ENCODE peak calls at places on chromosomes 16 and 17, in four cellular contexts. V, B, M and P are unnamed samples.

GRCh38 chr17:41678907-41679739 is 9.6 kb upstream of the EIF1 start:
- DNase-seq in V (no peak), B (no peak), M (peak), P (peak)

GRCh38 chr17:65218261-65218660 is 81.1 kb downstream of the RGS9 start:
- DNase-seq in V (no peak), B (no peak), M (no peak), P (no peak)

GRCh38 chr17:52027620-52028019 is 130.9 kb downstream of the CA10 start:
- DNase-seq in V (no peak), B (no peak), M (no peak), P (no peak)

GRCh38 chr16:59611556-59611955 is 877.4 kb upstream of the GOT2 start:
- DNase-seq in V (no peak), B (no peak), M (no peak), P (no peak)

GRCh38 chr17:82859431-82860403 is 19.9 kb upstream of the ZNF750 start:
- DNase-seq in V (no peak), B (no peak), M (peak), P (peak)

GRCh38 chr16:6897910-6898475 is 434.7 kb upstream of the RBFOX1 start:
- DNase-seq in V (no peak), B (no peak), M (no peak), P (no peak)

GRCh38 chr16:66360624-66361324 is 5.7 kb upstream of the CDH5 start:
- DNase-seq in V (no peak), B (no peak), M (peak), P (no peak)

GRCh38 chr17:78745407-78746088 is 36.5 kb downstream of the CYTH1 start:
- DNase-seq in V (no peak), B (no peak), M (peak), P (peak)

GRCh38 chr16:12470311-12471229 is 333.1 kb downstream of the CPPED1 start:
- DNase-seq in V (no peak), B (no peak), M (no peak), P (no peak)

GRCh38 chr16:12664334-12664733 is 139.4 kb downstream of the CPPED1 start:
- DNase-seq in V (no peak), B (no peak), M (no peak), P (no peak)

GRCh38 chr17:63601439-63602371 is 1.0 kb downstream of the TACO1 start:
- DNase-seq in V (no peak), B (no peak), M (no peak), P (no peak)

GRCh38 chr16:27365142-27366089 is 36.6 kb upstream of the IL21R start:
- DNase-seq in V (no peak), B (no peak), M (no peak), P (no peak)

GRCh38 chr16:46859719-46860152 is 24.4 kb upstream of the GPT2 start:
- DNase-seq in V (no peak), B (peak), M (no peak), P (no peak)

GRCh38 chr16:55567382-55567781 is 898 bp downstream of the CAPNS2 start:
- DNase-seq in V (no peak), B (no peak), M (no peak), P (no peak)

GRCh38 chr17:38557836-38558750 is 47.7 kb downstream of the SRCIN1 start:
- DNase-seq in V (peak), B (peak), M (peak), P (peak)

GRCh38 chr16:55280622-55281021 is 43.4 kb upstream of the IRX6 start:
- DNase-seq in V (no peak), B (no peak), M (no peak), P (no peak)

GRCh38 chr17:15651583-15652110 is 32.1 kb upstream of the FBXW10B start:
- DNase-seq in V (peak), B (peak), M (peak), P (peak)

GRCh38 chr17:72063262-72063661 is 57.6 kb upstream of the SOX9 start:
- DNase-seq in V (no peak), B (no peak), M (no peak), P (no peak)

GRCh38 chr16:11884035-11884434 is 31.7 kb downstream of the GSPT1 start:
- DNase-seq in V (no peak), B (no peak), M (no peak), P (no peak)

GRCh38 chr16:71442041-71442440 is at the start of gene TLE7:
- DNase-seq in V (no peak), B (no peak), M (no peak), P (no peak)

GRCh38 chr17:48241131-48241591 is 133.6 kb downstream of the SNX11 start:
- DNase-seq in V (no peak), B (no peak), M (no peak), P (peak)

GRCh38 chr17:6084226-6085161 is 14.3 kb downstream of the WSCD1 start:
- DNase-seq in V (no peak), B (no peak), M (no peak), P (no peak)

GRCh38 chr17:66175892-66176291 is 16.0 kb downstream of the CEP112 start:
- DNase-seq in V (no peak), B (no peak), M (no peak), P (no peak)

GRCh38 chr17:352421-353212 is at the start of gene RPH3AL:
- DNase-seq in V (no peak), B (peak), M (no peak), P (no peak)

GRCh38 chr17:15894913-15895658 is 49.8 kb upstream of the ADORA2B start:
- DNase-seq in V (no peak), B (no peak), M (no peak), P (no peak)

GRCh38 chr16:89595330-89596060 is 17.9 kb upstream of the DPEP1 start:
- DNase-seq in V (no peak), B (no peak), M (no peak), P (no peak)

GRCh38 chr17:55258578-55259135 is 6.1 kb upstream of the HLF start:
- DNase-seq in V (no peak), B (no peak), M (no peak), P (no peak)

GRCh38 chr17:2067559-2067958 is 12.7 kb downstream of the HIC1 start:
- DNase-seq in V (no peak), B (no peak), M (no peak), P (no peak)

GRCh38 chr17:2067048-2067452 is 12.1 kb downstream of the HIC1 start:
- DNase-seq in V (no peak), B (no peak), M (no peak), P (no peak)

GRCh38 chr17:2068589-2069051 is 13.7 kb downstream of the HIC1 start:
- DNase-seq in V (no peak), B (no peak), M (peak), P (no peak)

GRCh38 chr17:2070241-2071023 is 15.5 kb downstream of the HIC1 start:
- DNase-seq in V (no peak), B (no peak), M (no peak), P (peak)

GRCh38 chr17:2068101-2068518 is 13.2 kb downstream of the HIC1 start:
- DNase-seq in V (no peak), B (no peak), M (no peak), P (no peak)
- TF ChIP-seq CTCF in V (no peak), B (no peak), M (no peak), P (no peak)

DNA sequence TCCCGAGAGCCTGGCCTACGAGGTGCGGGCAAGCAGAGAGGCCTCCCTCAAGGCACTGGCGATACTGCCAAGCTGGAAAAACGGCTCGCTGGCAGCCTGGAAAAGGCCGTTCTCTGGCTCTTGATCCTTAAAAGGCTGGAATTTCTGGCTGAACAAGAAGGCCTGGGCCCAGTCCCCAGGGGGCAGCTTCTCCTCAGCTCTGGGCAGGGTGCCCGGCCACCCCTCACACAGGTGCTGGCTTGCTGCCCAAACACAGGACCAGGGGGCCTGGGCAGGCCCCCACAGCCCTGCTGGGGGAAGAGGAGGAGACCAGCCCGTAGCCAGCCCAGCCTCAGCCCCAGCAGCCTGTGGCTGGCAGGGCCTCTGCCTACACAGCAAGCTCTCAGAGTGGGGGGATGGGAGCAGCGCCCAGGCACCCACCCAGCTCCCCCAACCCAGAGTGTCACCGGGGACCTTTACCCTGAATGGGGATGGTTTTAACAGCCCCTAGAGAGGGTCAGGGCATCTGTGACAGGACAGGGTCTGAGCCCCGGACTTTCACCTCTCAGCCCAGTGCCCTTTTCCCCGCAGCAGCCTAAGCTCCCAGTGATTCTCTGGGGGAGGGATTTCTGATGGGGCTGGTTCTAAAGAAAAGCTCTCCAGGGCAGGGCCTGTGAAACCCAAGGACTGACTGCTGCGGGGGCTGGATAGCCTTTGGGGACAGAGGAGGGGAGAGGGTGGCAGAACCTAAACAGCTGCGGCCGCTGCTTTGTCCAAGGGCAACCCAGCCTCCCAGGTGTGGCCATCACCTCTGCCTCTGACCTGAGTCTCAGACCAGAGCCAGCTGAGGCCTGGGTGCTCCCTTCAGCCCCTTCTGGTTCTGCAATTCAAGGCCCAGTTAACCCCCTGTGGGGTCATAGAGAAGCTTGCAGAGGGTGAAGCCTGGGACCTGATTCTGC is 38.6 kb upstream of the TOB1 start:
- DNase-seq in V (no peak), B (peak), M (peak), P (no peak)
- H3K4me3 ChIP-seq in V (peak), B (peak), M (peak), P (no peak)

DNA sequence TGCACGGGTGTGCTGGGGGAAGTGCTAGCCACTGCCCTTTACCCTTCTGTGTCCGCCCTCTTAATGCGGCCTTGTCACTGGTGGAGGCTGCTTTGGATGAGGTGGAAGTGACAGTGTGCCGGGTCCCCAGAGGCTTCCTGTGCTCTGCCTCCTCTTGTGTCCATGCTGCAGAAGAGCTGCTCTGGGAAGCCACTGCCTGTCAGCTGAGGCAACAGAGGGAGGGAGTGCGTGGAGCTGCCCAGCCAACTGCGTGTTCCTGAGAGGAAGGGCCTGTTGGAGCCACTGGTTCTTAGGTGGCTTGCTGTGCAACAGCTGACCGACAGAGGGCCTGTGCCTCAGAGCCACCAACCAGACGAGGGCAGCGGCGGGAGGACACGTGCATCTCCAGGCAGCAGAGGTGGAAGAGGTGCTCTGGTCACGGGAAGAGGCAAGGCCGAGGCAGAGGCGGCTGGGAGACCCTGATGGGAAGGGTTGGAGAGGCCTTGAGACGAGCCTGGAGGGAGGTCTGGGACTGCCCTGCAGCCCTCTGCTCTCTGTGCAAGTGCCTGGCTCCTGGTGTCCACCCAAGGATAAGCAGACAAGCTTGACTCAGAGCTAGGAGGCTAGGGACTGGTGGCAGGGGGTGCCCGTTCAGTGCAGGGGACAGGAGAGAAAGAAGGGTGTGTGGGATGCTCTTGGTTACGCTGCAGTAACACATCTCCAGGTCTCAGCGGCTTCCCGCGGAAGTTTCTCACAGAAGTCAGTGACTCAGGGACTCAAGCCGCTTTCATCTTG is 25.4 kb downstream of the B9D1 start:
- DNase-seq in V (no peak), B (peak), M (no peak), P (no peak)
- TF ChIP-seq CTCF in V (peak), B (peak), M (no peak), P (no peak)

GRCh38 chr17:76883744-76884525 is 15.7 kb downstream of the MGAT5B start:
- DNase-seq in V (no peak), B (no peak), M (no peak), P (no peak)

GRCh38 chr17:76880268-76880667 is 12.1 kb downstream of the MGAT5B start:
- DNase-seq in V (no peak), B (no peak), M (no peak), P (no peak)

GRCh38 chr17:76879691-76880090 is 11.5 kb downstream of the MGAT5B start:
- DNase-seq in V (no peak), B (no peak), M (no peak), P (no peak)

GRCh38 chr17:76881408-76881807 is 13.2 kb downstream of the MGAT5B start:
- DNase-seq in V (no peak), B (no peak), M (no peak), P (no peak)

DNA sequence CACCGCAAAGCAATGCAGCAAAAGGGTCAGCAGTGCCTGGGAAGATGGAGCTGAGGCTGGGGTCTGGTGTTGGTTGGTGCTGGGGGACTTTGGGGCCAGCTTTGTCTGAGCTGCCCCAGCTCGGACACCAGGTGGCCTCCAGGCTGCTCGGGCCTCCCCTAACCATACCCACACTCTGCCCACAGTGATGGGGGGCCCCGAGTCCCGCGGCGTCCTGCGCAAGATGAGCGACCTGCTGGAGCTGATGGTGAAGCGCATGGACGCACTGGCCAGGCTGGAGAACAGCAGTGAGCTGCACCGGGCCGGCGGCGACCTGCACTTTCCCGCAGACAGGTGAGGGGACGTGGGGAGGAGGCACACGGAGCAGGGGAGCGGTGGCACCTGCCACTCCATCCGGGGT is 13.8 kb downstream of the MGAT5B start:
- DNase-seq in V (no peak), B (no peak), M (no peak), P (no peak)
- H3K4me3 ChIP-seq in V (no peak), B (no peak), M (no peak), P (no peak)

DNA sequence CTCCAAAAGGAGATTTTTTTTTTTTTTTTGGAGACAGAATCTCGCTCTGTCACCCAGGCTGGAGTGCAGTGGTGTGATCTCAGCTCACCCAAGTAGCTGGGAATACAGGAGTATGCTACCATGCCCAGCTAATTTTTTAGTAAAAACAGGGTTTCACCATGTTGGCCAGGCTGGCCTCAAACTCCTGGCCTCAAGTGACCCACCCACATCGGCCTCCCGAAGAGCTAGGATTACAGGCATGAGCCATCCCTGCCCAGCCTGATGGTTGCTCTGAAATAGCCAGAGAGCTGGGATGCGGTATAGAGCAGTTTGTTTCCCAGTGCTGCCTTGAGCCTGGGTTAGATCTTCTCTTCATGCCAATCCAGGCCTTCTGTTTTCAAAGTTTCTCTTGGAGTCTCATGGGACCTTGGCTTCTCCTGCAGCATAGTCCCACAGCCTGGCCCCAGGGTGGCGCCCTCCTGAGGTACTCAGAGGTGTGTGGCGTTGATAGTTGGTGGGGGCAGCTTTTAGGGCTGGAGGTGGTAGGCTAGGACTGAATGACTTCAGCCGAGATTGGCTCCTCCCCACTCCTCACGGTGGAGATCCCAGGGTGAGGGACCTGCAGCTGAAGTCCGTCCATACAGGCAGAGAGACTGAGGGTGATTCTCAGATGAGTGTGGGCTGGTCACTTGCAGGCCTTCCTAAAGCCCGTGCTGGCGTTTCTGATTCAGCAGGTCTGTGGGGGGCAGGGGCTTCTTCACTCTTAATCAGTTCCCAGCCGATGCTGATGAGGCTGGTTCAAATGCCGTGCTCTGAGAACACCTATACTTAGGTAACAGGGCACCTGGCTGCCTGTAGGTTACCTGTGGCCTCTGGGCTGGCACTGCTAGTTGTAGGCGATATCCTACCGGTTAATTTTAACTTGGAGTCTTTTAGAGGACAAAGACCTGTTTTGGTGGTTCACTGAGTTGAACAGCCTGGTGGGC is 52.0 kb downstream of the TNFRSF13B start:
- DNase-seq in V (no peak), B (peak), M (no peak), P (peak)
- TF ChIP-seq CTCF in V (no peak), B (no peak), M (peak), P (no peak)